ENCODE peak calls at places on chromosome 7, in seven cellular contexts. E is C1 segment of cervical spinal cord, O is NCI-H1417 treated with DMSO at 0.1 percent for 48 hours, Z is T-cell, D is GM19239, F is iris pigment epithelial cell, J is substantia nigra. R is an unnamed sample.
A peak's percentile ranks its signal among the peaks of the same experiment; 100 is the strongest.

GRCh38 chr7:48255046-48255445 is 83.8 kb downstream of the ABCA13 start:
- DNase-seq in E (no peak), O (no peak), Z (no peak), D (no peak), F (peak; percentile 66), J (no peak), R (peak; percentile 11)

GRCh38 chr7:79091661-79092060 is 361.8 kb downstream of the MAGI2 start:
- DNase-seq in E (no peak), O (no peak), Z (no peak), D (no peak), F (peak; percentile 69), J (no peak), R (no peak)

GRCh38 chr7:143882611-143883078 is 19.3 kb downstream of the TCAF1 start:
- DNase-seq in E (no peak), O (no peak), Z (no peak), D (no peak), F (peak; percentile 40), J (peak; percentile 72), R (peak; percentile 49)

GRCh38 chr7:23473848-23474097 is 3.5 kb upstream of the IGF2BP3 start:
- DNase-seq in E (no peak), O (no peak), Z (no peak), D (no peak), F (no peak), J (no peak), R (no peak)

GRCh38 chr7:93646538-93646937 is 72.0 kb upstream of the CALCR start:
- DNase-seq in E (no peak), O (no peak), Z (no peak), D (no peak), F (no peak), J (no peak), R (no peak)

GRCh38 chr7:98110249-98111022 is 3.8 kb downstream of the LMTK2 start:
- DNase-seq in E (no peak), O (no peak), Z (no peak), D (no peak), F (peak; percentile 41), J (no peak), R (no peak)

GRCh38 chr7:128387216-128387615 is 22.6 kb downstream of the IMPDH1 start:
- DNase-seq in E (no peak), O (no peak), Z (no peak), D (no peak), F (no peak), J (no peak), R (no peak)

GRCh38 chr7:96998765-96999164 is 6.6 kb upstream of the DLX6 start:
- DNase-seq in E (no peak), O (no peak), Z (no peak), D (no peak), F (no peak), J (no peak), R (peak; percentile 7)

GRCh38 chr7:2894118-2894940 is 50.2 kb upstream of the GNA12 start:
- DNase-seq in E (no peak), O (no peak), Z (peak; percentile 39), D (peak; percentile 56), F (no peak), J (no peak), R (peak; percentile 73)

GRCh38 chr7:96320437-96320836 is 1.5 kb downstream of the SLC25A13 start:
- DNase-seq in E (no peak), O (no peak), Z (no peak), D (peak; percentile 26), F (no peak), J (no peak), R (peak; percentile 46)

GRCh38 chr7:82803411-82803810 is 359.3 kb downstream of the PCLO start:
- DNase-seq in E (no peak), O (no peak), Z (no peak), D (no peak), F (no peak), J (no peak), R (no peak)

GRCh38 chr7:30923009-30923773 is 11.5 kb downstream of the AQP1 start:
- DNase-seq in E (no peak), O (no peak), Z (no peak), D (no peak), F (no peak), J (no peak), R (no peak)

GRCh38 chr7:65251851-65252620 is 121.6 kb upstream of the ZNF92 start:
- DNase-seq in E (no peak), O (peak; percentile 77), Z (no peak), D (no peak), F (peak; percentile 71), J (no peak), R (peak; percentile 77)

GRCh38 chr7:30469303-30469702 is 9.3 kb downstream of the NOD1 start:
- DNase-seq in E (no peak), O (no peak), Z (no peak), D (no peak), F (peak; percentile 100), J (no peak), R (no peak)

GRCh38 chr7:12638851-12639467 is 48.5 kb upstream of the ARL4A start:
- DNase-seq in E (no peak), O (no peak), Z (no peak), D (no peak), F (peak; percentile 38), J (no peak), R (peak; percentile 9)

GRCh38 chr7:116671681-116672595 is at the start of gene MET:
- DNase-seq in E (no peak), O (peak; percentile 55), Z (no peak), D (peak; percentile 65), F (peak; percentile 81), J (peak; percentile 61), R (peak; percentile 81)

GRCh38 chr7:40482794-40483374 is 348.1 kb downstream of the SUGCT start:
- DNase-seq in E (no peak), O (no peak), Z (no peak), D (no peak), F (no peak), J (no peak), R (no peak)

GRCh38 chr7:86833360-86833759 is 189.7 kb downstream of the GRM3 start:
- DNase-seq in E (no peak), O (no peak), Z (no peak), D (no peak), F (no peak), J (no peak), R (no peak)

GRCh38 chr7:103651978-103652377 is 206.0 kb upstream of the SLC26A5 start:
- DNase-seq in E (no peak), O (peak; percentile 34), Z (no peak), D (no peak), F (no peak), J (no peak), R (no peak)

GRCh38 chr7:130733866-130734524 is at the start of gene KLF14:
- DNase-seq in E (no peak), O (no peak), Z (no peak), D (peak; percentile 58), F (peak; percentile 8), J (no peak), R (peak; percentile 82)

GRCh38 chr7:104963991-104964385 is 50.0 kb upstream of the KMT2E start:
- DNase-seq in E (no peak), O (no peak), Z (no peak), D (no peak), F (peak; percentile 84), J (no peak), R (no peak)

GRCh38 chr7:77388055-77388454 is 28.1 kb downstream of the GSAP start:
- DNase-seq in E (no peak), O (no peak), Z (no peak), D (no peak), F (no peak), J (no peak), R (no peak)

GRCh38 chr7:154575497-154575896 is 427.4 kb downstream of the PAXIP1 start:
- DNase-seq in E (no peak), O (no peak), Z (no peak), D (no peak), F (no peak), J (no peak), R (no peak)

GRCh38 chr7:16905300-16906044 is 23.7 kb upstream of the AGR3 start:
- DNase-seq in E (no peak), O (no peak), Z (no peak), D (no peak), F (peak; percentile 87), J (no peak), R (no peak)

GRCh38 chr7:21767300-21767900 is 178.3 kb downstream of the CDCA7L start:
- DNase-seq in E (no peak), O (peak; percentile 55), Z (no peak), D (peak; percentile 9), F (peak; percentile 85), J (no peak), R (peak; percentile 42)

GRCh38 chr7:133091943-133092464 is 10.1 kb upstream of the CHCHD3 start:
- DNase-seq in E (no peak), O (no peak), Z (no peak), D (no peak), F (no peak), J (no peak), R (no peak)

GRCh38 chr7:137956591-137956990 is 45.3 kb downstream of the CREB3L2 start:
- DNase-seq in E (no peak), O (no peak), Z (no peak), D (no peak), F (no peak), J (no peak), R (no peak)

GRCh38 chr7:23343806-23344500 is 44.8 kb downstream of the MALSU1 start:
- DNase-seq in E (no peak), O (no peak), Z (no peak), D (no peak), F (peak; percentile 51), J (no peak), R (no peak)

GRCh38 chr7:68266004-68266579 is 1269.5 kb downstream of the TYW1 start:
- DNase-seq in E (no peak), O (no peak), Z (no peak), D (no peak), F (no peak), J (no peak), R (no peak)

GRCh38 chr7:135147899-135148721 is at the start of gene TMEM140:
- DNase-seq in E (no peak), O (no peak), Z (peak; percentile 58), D (no peak), F (peak; percentile 87), J (peak; percentile 50), R (peak; percentile 59)